ENCODE peak calls at places on chromosomes 11 and 22, in seven cellular contexts. One of them, this sample, is unnamed.

GRCh38 chr11:18408558-18409242 is 3.4 kb upstream of the LDHC start:
- DNase-seq in IMR-90: peak
- DNase-seq in ascending aorta: no peak
- DNase-seq in K562: no peak
- DNase-seq in neural progenitor cell: no peak
- DNase-seq in right atrium auricular region: no peak
- DNase-seq in breast epithelium: no peak
- DNase-seq in this sample: peak

GRCh38 chr11:80118071-80118470 is 677.2 kb upstream of the TENM4 start:
- DNase-seq in neural progenitor cell: peak
- DNase-seq in IMR-90: no peak
- DNase-seq in right atrium auricular region: no peak
- DNase-seq in breast epithelium: no peak
- DNase-seq in K562: no peak
- DNase-seq in ascending aorta: no peak
- DNase-seq in this sample: no peak

GRCh38 chr11:8604078-8604723 is 10.2 kb upstream of the STK33 start:
- DNase-seq in IMR-90: peak
- DNase-seq in ascending aorta: peak
- DNase-seq in breast epithelium: no peak
- DNase-seq in right atrium auricular region: peak
- DNase-seq in neural progenitor cell: peak
- DNase-seq in K562: peak
- DNase-seq in this sample: peak

GRCh38 chr22:41204992-41205900 is at the start of gene L3MBTL2:
- DNase-seq in ascending aorta: peak
- DNase-seq in breast epithelium: peak
- DNase-seq in neural progenitor cell: peak
- DNase-seq in IMR-90: peak
- DNase-seq in K562: peak
- DNase-seq in right atrium auricular region: peak
- DNase-seq in this sample: peak

GRCh38 chr22:20319041-20319744 is 667 bp downstream of the DGCR6L start:
- DNase-seq in breast epithelium: no peak
- DNase-seq in neural progenitor cell: peak
- DNase-seq in IMR-90: no peak
- DNase-seq in right atrium auricular region: peak
- DNase-seq in K562: peak
- DNase-seq in ascending aorta: peak
- DNase-seq in this sample: peak

GRCh38 chr11:73641668-73642067 is 4.7 kb upstream of the PLEKHB1 start:
- DNase-seq in breast epithelium: no peak
- DNase-seq in neural progenitor cell: no peak
- DNase-seq in ascending aorta: no peak
- DNase-seq in K562: no peak
- DNase-seq in right atrium auricular region: no peak
- DNase-seq in IMR-90: no peak
- DNase-seq in this sample: no peak

GRCh38 chr11:20634044-20634443 is 34.6 kb downstream of the SLC6A5 start:
- DNase-seq in neural progenitor cell: no peak
- DNase-seq in right atrium auricular region: no peak
- DNase-seq in breast epithelium: no peak
- DNase-seq in K562: no peak
- DNase-seq in IMR-90: no peak
- DNase-seq in ascending aorta: no peak
- DNase-seq in this sample: no peak

GRCh38 chr11:60780065-60780464 is 5.1 kb upstream of the MS4A10 start:
- DNase-seq in IMR-90: no peak
- DNase-seq in neural progenitor cell: no peak
- DNase-seq in ascending aorta: no peak
- DNase-seq in breast epithelium: no peak
- DNase-seq in right atrium auricular region: no peak
- DNase-seq in K562: no peak
- DNase-seq in this sample: no peak

GRCh38 chr11:76657139-76657823 is 13.3 kb downstream of the LRRC32 start:
- DNase-seq in breast epithelium: peak
- DNase-seq in right atrium auricular region: no peak
- DNase-seq in ascending aorta: peak
- DNase-seq in IMR-90: no peak
- DNase-seq in K562: no peak
- DNase-seq in neural progenitor cell: no peak
- DNase-seq in this sample: no peak

GRCh38 chr22:37016134-37016910 is 2.9 kb downstream of the TST start:
- DNase-seq in neural progenitor cell: no peak
- DNase-seq in K562: no peak
- DNase-seq in IMR-90: no peak
- DNase-seq in breast epithelium: no peak
- DNase-seq in right atrium auricular region: no peak
- DNase-seq in ascending aorta: peak
- DNase-seq in this sample: no peak

GRCh38 chr11:2212411-2213251 is 41.0 kb upstream of the TH start:
- DNase-seq in breast epithelium: peak
- DNase-seq in IMR-90: no peak
- DNase-seq in K562: no peak
- DNase-seq in ascending aorta: peak
- DNase-seq in neural progenitor cell: no peak
- DNase-seq in right atrium auricular region: peak
- DNase-seq in this sample: no peak

GRCh38 chr11:7673724-7674434 is 579 bp upstream of the CYB5R2 start:
- DNase-seq in neural progenitor cell: peak
- DNase-seq in ascending aorta: peak
- DNase-seq in right atrium auricular region: no peak
- DNase-seq in breast epithelium: peak
- DNase-seq in K562: peak
- DNase-seq in IMR-90: no peak
- DNase-seq in this sample: peak

GRCh38 chr11:121790435-121790834 is 325.6 kb downstream of the BLID start:
- DNase-seq in right atrium auricular region: no peak
- DNase-seq in ascending aorta: no peak
- DNase-seq in breast epithelium: no peak
- DNase-seq in K562: no peak
- DNase-seq in IMR-90: no peak
- DNase-seq in neural progenitor cell: no peak
- DNase-seq in this sample: no peak

GRCh38 chr11:35541621-35542375 is 16.4 kb upstream of the PAMR1 start:
- DNase-seq in breast epithelium: no peak
- DNase-seq in IMR-90: peak
- DNase-seq in K562: no peak
- DNase-seq in ascending aorta: no peak
- DNase-seq in right atrium auricular region: peak
- DNase-seq in neural progenitor cell: no peak
- DNase-seq in this sample: no peak

GRCh38 chr22:39185601-39186012 is 33.1 kb upstream of the CBX7 start:
- DNase-seq in neural progenitor cell: no peak
- DNase-seq in ascending aorta: peak
- DNase-seq in breast epithelium: peak
- DNase-seq in right atrium auricular region: peak
- DNase-seq in IMR-90: peak
- DNase-seq in K562: peak
- DNase-seq in this sample: no peak

GRCh38 chr11:86688398-86689179 is 16.2 kb upstream of the ME3 start:
- DNase-seq in IMR-90: peak
- DNase-seq in breast epithelium: no peak
- DNase-seq in ascending aorta: peak
- DNase-seq in neural progenitor cell: no peak
- DNase-seq in right atrium auricular region: no peak
- DNase-seq in K562: no peak
- DNase-seq in this sample: peak

GRCh38 chr11:66366844-66367477 is 4.6 kb downstream of the SLC29A2 start:
- DNase-seq in ascending aorta: no peak
- DNase-seq in IMR-90: no peak
- DNase-seq in K562: no peak
- DNase-seq in neural progenitor cell: no peak
- DNase-seq in right atrium auricular region: no peak
- DNase-seq in breast epithelium: no peak
- DNase-seq in this sample: no peak

DNA sequence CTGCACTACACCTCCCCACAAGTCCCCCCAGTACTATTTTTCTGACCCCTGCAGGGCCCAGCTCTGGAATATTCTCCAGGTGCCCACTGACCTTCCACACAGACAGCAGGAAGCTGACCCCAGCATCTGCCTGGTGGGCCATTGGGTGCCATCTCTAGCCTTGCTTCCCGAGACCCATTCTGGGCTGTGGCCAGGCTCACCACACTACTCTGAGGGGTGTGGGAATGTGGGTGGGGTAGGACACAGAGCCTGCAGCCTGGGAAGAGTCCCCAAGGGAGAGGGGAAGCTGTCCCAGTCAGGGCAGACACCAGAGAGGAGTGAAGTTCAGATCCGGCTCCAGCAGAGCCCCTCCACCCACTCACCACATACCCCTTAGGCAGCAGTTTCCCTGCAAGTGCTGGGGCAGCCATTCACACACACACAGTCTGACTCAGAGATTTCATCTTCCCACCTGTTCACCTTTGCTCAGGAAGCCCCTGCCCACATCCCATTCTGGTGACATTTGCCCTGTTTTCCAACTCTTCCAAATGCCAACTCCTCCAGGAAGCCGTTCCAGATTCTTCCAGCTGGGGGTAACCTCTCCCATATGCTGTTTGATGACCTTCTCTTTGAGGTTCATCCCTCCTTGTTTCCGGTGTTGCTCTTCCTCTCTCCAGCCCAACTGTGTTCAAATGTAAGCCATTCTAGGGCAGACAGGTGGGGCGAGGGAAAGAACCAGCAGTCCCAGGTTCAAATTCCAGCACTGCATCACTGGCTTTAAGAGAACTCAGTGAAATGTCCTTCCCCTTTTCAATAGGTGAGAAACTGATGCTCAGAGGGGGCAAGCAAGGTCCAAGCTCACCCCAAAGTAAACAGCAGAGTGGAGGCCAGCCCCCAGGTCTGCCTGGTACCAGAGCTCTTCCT is 2.0 kb downstream of the SLCO2B1 start:
- DNase-seq in right atrium auricular region: no peak
- DNase-seq in breast epithelium: no peak
- DNase-seq in IMR-90: no peak
- DNase-seq in K562: no peak
- DNase-seq in neural progenitor cell: no peak
- DNase-seq in ascending aorta: no peak
- DNase-seq in this sample: no peak
- H3K4me3 ChIP-seq in right atrium auricular region: peak
- H3K4me3 ChIP-seq in breast epithelium: peak
- H3K4me3 ChIP-seq in IMR-90: no peak
- H3K4me3 ChIP-seq in K562: no peak
- H3K4me3 ChIP-seq in neural progenitor cell: no peak
- H3K4me3 ChIP-seq in ascending aorta: peak
- H3K4me3 ChIP-seq in this sample: no peak

DNA sequence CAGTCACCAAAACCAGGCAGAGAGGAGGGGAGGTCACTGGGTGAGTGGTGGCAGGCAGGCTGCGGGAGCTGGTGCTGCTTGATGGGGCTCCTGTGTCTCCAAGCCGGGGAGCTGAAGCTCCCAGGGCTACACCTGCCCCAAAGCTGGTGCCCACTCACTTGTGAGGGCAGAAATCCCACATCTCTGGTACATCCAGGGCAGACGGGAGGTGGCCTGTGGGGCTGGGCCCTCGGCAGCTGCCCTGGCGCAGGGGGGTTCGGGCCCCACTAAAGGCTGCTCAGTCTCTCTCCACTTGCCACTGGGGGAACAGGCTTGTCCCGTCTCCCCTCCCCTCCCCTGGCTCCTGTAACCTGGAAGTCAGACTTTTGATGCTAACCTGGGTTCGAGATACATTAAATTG is 55.6 kb upstream of the PPARA start:
- DNase-seq in K562: no peak
- DNase-seq in breast epithelium: no peak
- DNase-seq in IMR-90: no peak
- DNase-seq in neural progenitor cell: no peak
- DNase-seq in ascending aorta: no peak
- DNase-seq in right atrium auricular region: no peak
- DNase-seq in this sample: no peak
- TF ChIP-seq CTCF in K562: no peak
- TF ChIP-seq CTCF in breast epithelium: no peak
- TF ChIP-seq CTCF in IMR-90: no peak
- TF ChIP-seq CTCF in neural progenitor cell: no peak
- TF ChIP-seq CTCF in ascending aorta: no peak
- TF ChIP-seq CTCF in right atrium auricular region: no peak
- TF ChIP-seq CTCF in this sample: no peak

GRCh38 chr11:65329944-65330403 is 3.7 kb upstream of the DPF2 start:
- DNase-seq in IMR-90: peak
- DNase-seq in right atrium auricular region: peak
- DNase-seq in neural progenitor cell: peak
- DNase-seq in breast epithelium: peak
- DNase-seq in K562: peak
- DNase-seq in ascending aorta: peak
- DNase-seq in this sample: peak
- H3K4me3 ChIP-seq in IMR-90: no peak
- H3K4me3 ChIP-seq in right atrium auricular region: no peak
- H3K4me3 ChIP-seq in neural progenitor cell: no peak
- H3K4me3 ChIP-seq in breast epithelium: no peak
- H3K4me3 ChIP-seq in K562: no peak
- H3K4me3 ChIP-seq in ascending aorta: no peak
- H3K4me3 ChIP-seq in this sample: no peak

GRCh38 chr22:42664976-42665831 is 16.0 kb upstream of the CYB5R3 start:
- DNase-seq in breast epithelium: no peak
- DNase-seq in IMR-90: no peak
- DNase-seq in K562: no peak
- DNase-seq in ascending aorta: no peak
- DNase-seq in right atrium auricular region: no peak
- DNase-seq in neural progenitor cell: no peak
- DNase-seq in this sample: peak

GRCh38 chr22:42656578-42656977 is 7.4 kb upstream of the CYB5R3 start:
- DNase-seq in IMR-90: no peak
- DNase-seq in ascending aorta: no peak
- DNase-seq in K562: no peak
- DNase-seq in neural progenitor cell: no peak
- DNase-seq in right atrium auricular region: no peak
- DNase-seq in breast epithelium: no peak
- DNase-seq in this sample: no peak

DNA sequence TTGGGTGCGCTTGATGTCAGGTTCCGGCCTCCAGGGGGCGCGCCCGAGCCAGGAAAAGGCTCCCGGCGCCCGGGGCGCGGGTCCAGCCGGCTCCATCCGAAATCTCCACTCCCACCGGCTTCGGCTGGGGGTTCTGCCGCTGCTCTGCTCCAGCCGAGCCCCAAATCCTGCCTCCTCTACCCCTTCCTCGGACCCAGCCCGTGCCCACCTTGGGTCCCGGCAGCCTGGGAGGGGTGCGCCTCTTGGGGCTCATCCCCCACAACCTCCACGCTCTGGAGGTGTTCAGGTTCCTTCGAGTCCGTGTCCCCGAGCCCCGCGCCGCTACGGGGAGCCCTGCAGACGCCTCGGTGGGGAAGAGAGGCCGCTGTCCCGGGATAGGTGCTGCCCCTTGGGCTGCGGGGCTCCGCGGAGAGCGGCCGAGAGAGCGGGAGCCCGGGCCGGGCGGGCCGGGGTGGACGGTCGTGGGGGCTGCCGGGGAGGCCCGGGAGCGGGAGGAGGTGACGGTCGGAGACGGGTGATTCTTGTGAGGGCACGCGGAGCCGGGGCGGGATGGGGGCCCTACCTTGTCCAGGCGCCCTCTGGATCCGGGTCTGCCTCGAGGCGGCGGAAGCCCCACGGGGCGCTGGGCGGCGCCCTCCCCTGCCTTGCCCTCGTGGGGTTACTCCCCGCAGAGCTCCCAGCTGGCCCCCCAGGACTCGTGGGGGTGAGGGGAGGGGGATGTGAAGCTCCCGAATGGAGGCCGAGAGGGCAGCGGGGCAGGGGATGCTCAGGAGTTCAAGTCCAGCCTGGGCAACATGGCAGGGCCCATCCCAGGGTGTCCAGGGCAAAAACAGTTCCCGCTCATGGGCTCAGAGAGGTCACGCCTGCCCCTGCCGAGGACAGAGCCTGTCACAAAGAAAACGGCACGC is 13.2 kb upstream of the CYB5R3 start:
- DNase-seq in ascending aorta: peak
- DNase-seq in right atrium auricular region: peak
- DNase-seq in K562: peak
- DNase-seq in breast epithelium: peak
- DNase-seq in IMR-90: peak
- DNase-seq in neural progenitor cell: peak
- DNase-seq in this sample: peak
- TF ChIP-seq CTCF in ascending aorta: peak
- TF ChIP-seq CTCF in right atrium auricular region: peak
- TF ChIP-seq CTCF in K562: peak
- TF ChIP-seq CTCF in breast epithelium: peak
- TF ChIP-seq CTCF in IMR-90: peak
- TF ChIP-seq CTCF in neural progenitor cell: peak
- TF ChIP-seq CTCF in this sample: peak